ENCODE peak calls at places on chromosomes 13 and 19, in eight cellular contexts. Y, H, T, B, O, X, A and V are unnamed samples.

GRCh38 chr19:30254214-30254613 is 118.0 kb upstream of the ZNF536 start:
- DNase-seq in O (no peak), X (no peak), T (no peak), B (no peak), H (no peak), A (no peak), Y (no peak), V (peak; percentile 39)

GRCh38 chr13:29808264-29808663 is 42.2 kb downstream of the UBL3 start:
- DNase-seq in X (no peak), Y (no peak), O (no peak), H (no peak), B (no peak), T (no peak), A (no peak), V (no peak)

GRCh38 chr13:39822437-39822836 is 167.0 kb downstream of the COG6 start:
- DNase-seq in B (no peak), X (no peak), A (no peak), T (no peak), H (no peak), O (no peak), Y (no peak), V (no peak)

GRCh38 chr19:5934779-5935472 is 20.9 kb downstream of the CAPS start:
- DNase-seq in Y (no peak), H (no peak), X (peak; percentile 39), T (no peak), B (no peak), O (no peak), A (no peak), V (no peak)

GRCh38 chr19:13887529-13887928 is 10.6 kb downstream of the NANOS3 start:
- DNase-seq in A (no peak), B (no peak), Y (no peak), H (no peak), O (no peak), X (no peak), T (no peak), V (no peak)

GRCh38 chr13:48679941-48680630 is 26.4 kb downstream of the CYSLTR2 start:
- DNase-seq in A (no peak), Y (no peak), H (no peak), B (no peak), O (no peak), T (no peak), X (no peak), V (no peak)

GRCh38 chr13:88339271-88339741 is 668.1 kb downstream of the SLITRK5 start:
- DNase-seq in T (no peak), Y (no peak), X (no peak), H (no peak), A (no peak), O (no peak), B (no peak), V (no peak)

GRCh38 chr13:30323524-30323923 is 16.2 kb upstream of the KATNAL1 start:
- DNase-seq in X (no peak), H (no peak), B (no peak), A (no peak), Y (no peak), O (no peak), T (no peak), V (no peak)

GRCh38 chr13:30752201-30752797 is 17.0 kb downstream of the ALOX5AP start:
- DNase-seq in O (no peak), T (no peak), X (peak; percentile 33), A (no peak), B (no peak), H (peak; percentile 74), Y (no peak), V (no peak)

GRCh38 chr19:6065685-6066365 is 44.5 kb downstream of the RFX2 start:
- DNase-seq in A (no peak), H (no peak), O (no peak), T (no peak), Y (no peak), B (no peak), X (peak; percentile 65), V (peak; percentile 33)

GRCh38 chr19:11164879-11165406 is 9.4 kb upstream of the SPC24 start:
- DNase-seq in O (no peak), Y (no peak), X (peak; percentile 54), B (no peak), A (no peak), T (peak; percentile 90), H (peak; percentile 75), V (no peak)

GRCh38 chr19:11168568-11168967 is 13.0 kb upstream of the SPC24 start:
- DNase-seq in O (no peak), H (no peak), Y (no peak), T (no peak), X (no peak), B (no peak), A (no peak), V (no peak)

GRCh38 chr19:11164278-11164677 is 8.7 kb upstream of the SPC24 start:
- DNase-seq in B (no peak), X (no peak), T (no peak), O (no peak), A (no peak), Y (no peak), H (no peak), V (no peak)

GRCh38 chr19:11165486-11166030 is 10.0 kb upstream of the SPC24 start:
- DNase-seq in T (no peak), B (no peak), H (no peak), A (no peak), Y (no peak), O (no peak), X (no peak), V (no peak)

DNA sequence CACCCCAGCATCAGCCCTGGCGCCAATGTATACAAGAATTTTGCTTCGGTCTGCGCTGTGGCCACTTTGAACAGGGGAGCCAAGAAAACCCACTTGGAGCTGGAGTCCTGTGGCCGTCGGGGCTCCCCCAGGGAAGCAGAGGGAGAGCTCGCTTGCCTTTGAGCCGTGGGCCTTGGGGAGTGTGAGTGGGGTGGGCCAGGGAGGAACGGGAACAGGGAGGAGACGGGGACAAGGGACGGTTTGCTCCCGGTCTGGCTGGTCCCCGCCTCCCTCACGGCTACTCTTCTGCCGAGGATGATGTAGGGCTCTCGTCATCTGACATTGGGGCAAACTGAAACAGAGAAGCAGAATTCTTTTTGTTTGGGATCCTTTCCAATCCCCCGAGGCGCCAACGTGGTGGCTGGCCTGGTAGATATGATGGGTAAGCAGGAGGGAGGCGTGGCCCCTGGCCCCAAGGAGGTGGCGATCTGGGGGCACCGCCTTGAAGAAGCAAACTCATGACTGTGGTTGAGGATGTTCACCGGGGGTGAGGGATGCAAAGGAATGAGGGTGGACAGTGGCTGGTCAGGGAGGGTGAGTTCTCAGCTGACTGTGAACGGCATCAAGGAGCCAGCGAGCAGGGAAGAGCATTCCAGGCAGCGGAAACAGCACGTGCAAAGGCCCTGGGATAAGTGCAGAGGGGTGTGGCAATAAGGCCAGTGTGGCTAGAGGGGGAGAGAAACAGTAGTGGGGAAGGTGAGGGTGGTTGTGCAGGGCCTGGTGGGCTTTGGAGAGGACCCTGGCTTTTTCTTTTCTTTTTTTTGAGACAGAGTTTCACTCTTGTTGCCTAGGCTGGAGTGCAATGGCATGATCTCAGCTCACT is 10.9 kb upstream of the SPC24 start:
- DNase-seq in H (peak; percentile 39), X (no peak), Y (no peak), O (no peak), B (no peak), A (no peak), T (no peak), V (no peak)
- H3K36me3 ChIP-seq in H (peaks cover 36% of the 10 kb centered on the region), X (no peaks in the 10 kb centered on the region), Y (peaks cover 5% of the 10 kb centered on the region), O (no peaks in the 10 kb centered on the region), B (peaks cover 11% of the 10 kb centered on the region), A (peaks cover 27% of the 10 kb centered on the region), T (peaks cover 57% of the 10 kb centered on the region), V (no peaks in the 10 kb centered on the region)

DNA sequence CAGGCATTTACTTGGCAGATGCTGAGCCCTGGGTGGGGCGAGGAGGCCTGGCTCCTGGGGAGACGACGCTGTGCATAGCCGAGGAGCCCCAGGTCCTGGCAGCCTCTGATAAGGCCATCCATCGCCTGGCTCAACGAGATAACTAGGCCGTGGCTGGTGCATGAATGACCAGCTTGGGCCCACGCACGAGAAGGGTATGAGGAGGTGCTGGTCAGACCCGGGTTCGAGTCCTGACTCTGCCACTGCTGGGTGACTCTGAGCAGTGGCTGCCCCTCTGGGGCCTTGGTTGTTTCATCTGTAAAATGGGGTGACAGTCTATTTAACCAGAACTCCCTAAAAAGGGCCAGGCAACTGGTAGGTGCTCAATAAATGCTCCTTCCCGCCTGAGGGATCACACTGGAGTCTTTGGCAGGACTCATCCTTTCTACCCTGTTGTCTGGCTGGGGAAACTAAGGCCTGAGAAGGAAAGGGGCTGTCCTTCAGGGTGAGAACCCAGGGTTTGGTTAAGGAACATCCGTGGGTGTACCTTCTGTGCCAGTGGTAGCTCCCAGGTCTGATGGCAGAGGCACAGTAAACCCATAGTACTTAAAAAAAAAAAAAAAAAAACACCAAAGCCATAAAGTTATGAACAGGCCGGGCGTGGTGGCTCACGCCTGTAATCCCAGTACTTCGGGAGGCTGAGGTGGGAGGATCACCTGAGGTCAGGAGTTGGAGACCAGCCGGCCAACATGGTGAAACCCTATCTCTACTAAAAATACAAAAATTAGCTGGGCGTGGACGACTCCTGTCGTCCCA is 8.1 kb upstream of the ARRDC2 start:
- DNase-seq in Y (no peak), O (no peak), A (no peak), X (no peak), H (no peak), T (no peak), B (no peak), V (no peak)
- H3K4me3 ChIP-seq in Y (no peak overlapping the region), O (peak overlapping the region; percentile 53), A (peak overlapping the region; percentile 78), X (no peak overlapping the region), H (no peak overlapping the region), T (peak overlapping the region; percentile 88), B (no peak overlapping the region), V (no peak overlapping the region)

GRCh38 chr19:1147934-1148549 is 26.0 kb downstream of the SBNO2 start:
- DNase-seq in B (no peak), X (no peak), Y (no peak), O (no peak), H (no peak), A (no peak), T (no peak), V (no peak)
- H3K36me3 ChIP-seq in B (peaks cover 29% of the 10 kb centered on the region), X (no peaks in the 10 kb centered on the region), Y (no peaks in the 10 kb centered on the region), O (no peaks in the 10 kb centered on the region), H (peaks cover 18% of the 10 kb centered on the region), A (peaks cover 31% of the 10 kb centered on the region), T (peaks cover 42% of the 10 kb centered on the region), V (peaks cover 8% of the 10 kb centered on the region)

GRCh38 chr19:40512473-40513344 is 45.9 kb downstream of the SPTBN4 start:
- DNase-seq in H (no peak), X (no peak), T (no peak), O (no peak), Y (no peak), A (no peak), B (no peak), V (no peak)
- H3K4me3 ChIP-seq in H (no peak overlapping the region), X (no peak overlapping the region), T (peak overlapping the region; percentile 23), O (no peak overlapping the region), Y (peak overlapping the region; percentile 35), A (peak overlapping the region; percentile 38), B (peak overlapping the region; percentile 29), V (no peak overlapping the region)

GRCh38 chr13:109945206-109945960 is 159.0 kb upstream of the IRS2 start:
- DNase-seq in B (no peak), A (no peak), X (no peak), Y (no peak), H (no peak), T (no peak), O (no peak), V (no peak)
- H3K36me3 ChIP-seq in B (no peaks in the 10 kb centered on the region), A (no peaks in the 10 kb centered on the region), X (no peaks in the 10 kb centered on the region), Y (no peaks in the 10 kb centered on the region), H (no peaks in the 10 kb centered on the region), T (no peaks in the 10 kb centered on the region), O (no peaks in the 10 kb centered on the region), V (no peaks in the 10 kb centered on the region)

GRCh38 chr13:113863511-113864302 is at the start of gene GAS6:
- DNase-seq in H (peak; percentile 76), O (no peak), Y (peak; percentile 38), T (no peak), A (no peak), B (no peak), X (peak; percentile 68), V (peak; percentile 4)
- H3K4me3 ChIP-seq in H (peak within 1 kb of the TSS; percentile 54), O (peak within 1 kb of the TSS; percentile 45), Y (peak within 1 kb of the TSS; percentile 77), T (peak within 1 kb of the TSS; percentile 86), A (peak within 1 kb of the TSS; percentile 85), B (peak within 1 kb of the TSS; percentile 75), X (peak within 1 kb of the TSS; percentile 24), V (peak within 1 kb of the TSS; percentile 42)

GRCh38 chr19:16875584-16876555 is 12.9 kb upstream of the F2RL3 start:
- DNase-seq in T (no peak), Y (no peak), A (no peak), H (no peak), O (no peak), B (no peak), X (no peak), V (no peak)
- H3K36me3 ChIP-seq in T (peaks cover 81% of the 10 kb centered on the region), Y (peaks cover 12% of the 10 kb centered on the region), A (peaks cover 55% of the 10 kb centered on the region), H (peaks cover 73% of the 10 kb centered on the region), O (peaks cover 28% of the 10 kb centered on the region), B (peaks cover 44% of the 10 kb centered on the region), X (peaks cover 17% of the 10 kb centered on the region), V (peaks cover 44% of the 10 kb centered on the region)